ENCODE peak calls at places on chromosomes 1 and 21, in four cellular contexts. J is stimulated activated CD4-positive, alpha-beta T cell treated with anti-CD3 and anti-CD28 coated beads, Interleukin-4, amount 100 ng/mL, for 48 hours; H is pancreas; F is activated CD4-positive, alpha-beta T cell treated with anti-CD3 and anti-CD28 coated beads, Interleukin-2, amount 50 U/mL, for 1 hour. U is an unnamed sample.

GRCh38 chr1:233240367-233240766 is 55.2 kb downstream of the PCNX2 start:
- DNase-seq in J (no peak), H (no peak), F (no peak), U (no peak)

GRCh38 chr1:181390350-181391080 is 92.8 kb upstream of the CACNA1E start:
- DNase-seq in J (no peak), F (no peak), H (no peak), U (no peak)

GRCh38 chr21:43355196-43355924 is 71.6 kb downstream of the SIK1 start:
- DNase-seq in J (no peak), F (no peak), H (peak; percentile 25), U (no peak)

GRCh38 chr1:41480204-41481108 is 4.0 kb downstream of the EDN2 start:
- DNase-seq in H (peak; percentile 46), F (no peak), J (no peak), U (no peak)

GRCh38 chr21:42150458-42151085 is 68.4 kb upstream of the ABCG1 start:
- DNase-seq in J (no peak), F (no peak), H (no peak), U (no peak)

GRCh38 chr1:236089046-236089773 is 24.3 kb upstream of the NID1 start:
- DNase-seq in F (no peak), J (no peak), H (no peak), U (no peak)

GRCh38 chr1:90201467-90202358 is 206.8 kb downstream of the ZNF326 start:
- DNase-seq in H (no peak), J (no peak), F (no peak), U (no peak)

GRCh38 chr1:62436039-62436465 is 797 bp upstream of the USP1 start:
- DNase-seq in F (peak; percentile 95), J (peak; percentile 94), H (peak; percentile 95), U (peak; percentile 96)

GRCh38 chr1:226373376-226373775 is 34.5 kb downstream of the PARP1 start:
- DNase-seq in H (no peak), F (no peak), J (no peak), U (no peak)

GRCh38 chr1:10549919-10550656 is 75.3 kb downstream of the PEX14 start:
- DNase-seq in H (no peak), J (no peak), F (no peak), U (no peak)

GRCh38 chr1:5962265-5963105 is 29.7 kb downstream of the NPHP4 start:
- DNase-seq in H (no peak), J (no peak), F (no peak), U (no peak)